ENCODE peak calls at places on chromosomes 4 and X, in five cellular contexts. P is endothelial cell of umbilical vein, F is PC-3, Z is IMR-90, W is SK-N-SH. X is an unnamed sample.

GRCh38 chr4:113442821-113443220 is 318.7 kb downstream of the CAMK2D start:
- DNase-seq in W (no peak), P (no peak), F (no peak), Z (no peak), X (no peak)

GRCh38 chr4:41361831-41362646 is 105.3 kb downstream of the UCHL1 start:
- DNase-seq in W (peak; percentile 39), F (peak; percentile 25), P (peak; percentile 47), Z (no peak), X (no peak)

GRCh38 chr4:116839826-116840225 is 245.6 kb downstream of the TRAM1L1 start:
- DNase-seq in W (no peak), P (no peak), F (peak; percentile 10), Z (no peak), X (peak; percentile 73)

GRCh38 chr4:27357283-27357682 is 496.6 kb downstream of the STIM2 start:
- DNase-seq in F (peak; percentile 41), Z (no peak), W (no peak), P (no peak), X (peak; percentile 27)

GRCh38 chrX:39170432-39170831 is 369.2 kb downstream of the MID1IP1 start:
- DNase-seq in W (no peak), F (no peak), P (no peak), Z (no peak), X (no peak)

GRCh38 chrX:15384304-15384703 is at the start of gene VEGFD:
- DNase-seq in P (no peak), F (no peak), W (no peak), Z (peak; percentile 86), X (peak; percentile 32)

GRCh38 chr4:113555868-113556267 is 205.7 kb downstream of the CAMK2D start:
- DNase-seq in F (no peak), Z (no peak), P (no peak), W (no peak), X (no peak)

GRCh38 chr4:73311428-73311827 is 52.8 kb upstream of the ANKRD17 start:
- DNase-seq in W (no peak), Z (peak; percentile 77), P (peak; percentile 65), F (peak; percentile 84), X (peak; percentile 81)

GRCh38 chr4:10832989-10833635 is 148.5 kb upstream of the CLNK start:
- DNase-seq in F (no peak), P (no peak), Z (no peak), W (no peak), X (no peak)

GRCh38 chr4:10831727-10832408 is 147.3 kb upstream of the CLNK start:
- DNase-seq in W (no peak), F (no peak), P (no peak), Z (no peak), X (no peak)
- H2AFZ ChIP-seq in W (no peak overlapping the region), F (no peak overlapping the region), P (no peak overlapping the region), Z (no peak overlapping the region), X (no peak overlapping the region)

GRCh38 chr4:89306486-89307184 is 965 bp downstream of the GPRIN3 start:
- DNase-seq in P (no peak), W (no peak), Z (no peak), F (no peak), X (no peak)
- H2AFZ ChIP-seq in P (no peak overlapping the region), W (no peak overlapping the region), Z (no peak overlapping the region), F (no peak overlapping the region), X (no peak overlapping the region)

GRCh38 chr4:688695-689497 is at the start of gene SLC49A3:
- DNase-seq in P (no peak), Z (no peak), F (no peak), W (no peak), X (no peak)
- H2AFZ ChIP-seq in P (peak within 1 kb of the TSS; percentile 95), Z (peak within 1 kb of the TSS; percentile 72), F (no peak within 1 kb of the TSS), W (no peak within 1 kb of the TSS), X (peak within 1 kb of the TSS; percentile 62)

DNA sequence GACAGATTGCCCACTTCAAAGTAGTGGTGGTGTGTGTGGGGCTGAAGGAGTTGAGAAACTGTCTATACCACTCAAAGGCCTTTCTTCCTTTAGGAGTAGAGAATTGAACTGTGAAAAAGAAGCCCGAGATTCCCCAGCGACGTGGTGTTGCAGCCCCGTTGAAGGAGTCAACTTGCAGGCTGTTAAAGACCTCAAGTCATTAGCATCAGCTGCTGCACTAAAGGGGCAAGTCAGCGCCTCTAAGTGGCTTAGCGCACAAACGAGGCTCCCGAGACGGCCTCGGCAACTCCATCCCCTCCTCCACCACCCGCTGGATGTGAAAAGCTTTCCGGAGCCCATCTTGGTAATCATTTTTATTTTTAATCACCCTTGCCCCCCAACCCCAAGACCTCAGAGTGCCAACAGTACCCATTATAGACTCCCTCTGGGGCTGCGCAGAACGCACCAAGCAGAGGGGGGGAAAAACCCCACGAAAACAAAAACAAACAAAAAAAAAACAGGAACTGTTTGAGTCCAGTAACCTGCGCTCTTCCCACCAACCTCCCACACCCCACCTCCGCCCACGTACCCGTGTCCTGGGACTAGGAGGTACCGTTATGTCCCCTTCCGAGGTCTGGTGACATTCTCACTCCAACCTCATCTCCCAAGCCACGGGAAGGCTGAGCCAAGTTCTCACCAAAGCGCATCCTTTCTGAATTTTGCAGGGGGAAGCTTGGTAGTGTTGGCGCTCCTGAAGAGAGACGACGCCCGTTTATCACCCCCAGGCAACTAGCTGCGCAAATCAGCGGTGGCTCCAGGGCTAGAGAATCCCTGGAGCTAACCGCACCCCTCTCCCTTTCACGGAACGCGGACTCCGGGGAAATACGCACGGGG is 808 bp upstream of the PRDM8 start:
- DNase-seq in P (no peak), Z (peak; percentile 35), F (no peak), W (no peak), X (no peak)
- H2AFZ ChIP-seq in P (no peak overlapping the region), Z (peak overlapping the region; percentile 88), F (no peak overlapping the region), W (peak overlapping the region; percentile 95), X (peak overlapping the region; percentile 43)